ENCODE peak calls at places on chromosomes 4 and X, in nine cellular contexts. R is CD4-positive, alpha-beta T cell; F is BJ; V is activated gamma-delta T cell treated with Interleukin-2 at 50 U/mL for 16 hours; C is stimulated activated CD8-positive, alpha-beta memory T cell treated with anti-CD3 and anti-CD28 coated beads, Interleukin-2, amount 100 ng/mL, for 48 hours; J is activated naive CD8-positive, alpha-beta T cell treated with anti-CD3 and anti-CD28 coated beads, Interleukin-2, amount 50 U/mL, for 24 hours; M is NCI-H226; P is M059J; B is mucosa of descending colon. U is an unnamed sample.

GRCh38 chr4:5399790-5400421 is 308.5 kb downstream of the EVC2 start:
- DNase-seq in B (no peak), V (no peak), C (no peak), M (no peak), R (no peak), P (no peak), F (no peak), J (no peak), U (peak; percentile 61)

GRCh38 chrX:78104447-78105176 is 564 bp downstream of the PGK1 start:
- DNase-seq in J (no peak), M (peak; percentile 32), F (peak; percentile 4), C (no peak), V (no peak), R (peak; percentile 23), B (peak; percentile 78), P (peak; percentile 58), U (peak; percentile 52)

GRCh38 chr4:149306537-149306936 is 509.1 kb downstream of the IQCM start:
- DNase-seq in V (no peak), J (no peak), B (no peak), C (no peak), P (no peak), F (no peak), M (peak; percentile 7), R (no peak), U (no peak)

GRCh38 chr4:26372525-26373172 is 51.8 kb downstream of the RBPJ start:
- DNase-seq in M (no peak), P (peak; percentile 87), V (peak; percentile 29), F (no peak), R (peak; percentile 6), B (no peak), J (peak; percentile 33), C (no peak), U (peak; percentile 76)

GRCh38 chr4:178105223-178105622 is 663.0 kb upstream of the AGA start:
- DNase-seq in V (no peak), C (no peak), R (no peak), F (no peak), B (no peak), J (no peak), P (no peak), M (no peak), U (no peak)

GRCh38 chr4:73872331-73873108 is 3.3 kb downstream of the CXCL1 start:
- DNase-seq in V (no peak), M (no peak), R (no peak), P (no peak), C (no peak), B (no peak), J (no peak), F (no peak), U (no peak)

GRCh38 chrX:118603981-118604380 is 108.4 kb downstream of the DOCK11 start:
- DNase-seq in M (peak; percentile 13), F (no peak), V (peak; percentile 14), B (no peak), P (peak; percentile 70), J (peak; percentile 21), C (no peak), R (peak; percentile 6), U (peak; percentile 75)

GRCh38 chrX:115909017-115909416 is 261.5 kb upstream of the AGTR2 start:
- DNase-seq in C (no peak), V (no peak), P (no peak), F (no peak), J (no peak), R (no peak), B (no peak), M (no peak), U (no peak)

GRCh38 chr4:155707251-155707650 is 40.6 kb downstream of the GUCY1A1 start:
- DNase-seq in B (no peak), R (no peak), V (no peak), P (no peak), J (no peak), C (no peak), M (no peak), F (no peak), U (no peak)

GRCh38 chr4:147535161-147535560 is 54.3 kb downstream of the EDNRA start:
- DNase-seq in R (no peak), P (no peak), B (no peak), M (no peak), C (no peak), F (no peak), V (no peak), J (no peak), U (no peak)

GRCh38 chr4:25020240-25020639 is 10.5 kb downstream of the LGI2 start:
- DNase-seq in P (peak; percentile 17), V (no peak), J (no peak), B (no peak), F (peak; percentile 2), M (peak; percentile 66), C (no peak), R (no peak), U (no peak)

GRCh38 chr4:146943691-146944375 is 1.8 kb downstream of the TTC29 start:
- DNase-seq in B (no peak), V (no peak), J (no peak), P (no peak), F (no peak), C (no peak), R (no peak), M (peak; percentile 47), U (no peak)

GRCh38 chr4:5893013-5893580 is at the start of gene CRMP1:
- DNase-seq in R (no peak), M (no peak), F (no peak), J (no peak), P (no peak), V (no peak), C (no peak), B (no peak), U (peak; percentile 68)

GRCh38 chrX:134237363-134237702 is 351 bp downstream of the CCDC160 start:
- DNase-seq in M (no peak), J (no peak), F (no peak), P (no peak), V (no peak), R (no peak), C (no peak), B (no peak), U (peak; percentile 56)

GRCh38 chr4:182881928-182882327 is 35.3 kb downstream of the DCTD start:
- DNase-seq in B (no peak), F (no peak), J (no peak), M (no peak), R (no peak), C (no peak), V (no peak), P (no peak), U (no peak)

GRCh38 chr4:105550641-105551040 is 1.8 kb upstream of the ARHGEF38 start:
- DNase-seq in P (no peak), C (no peak), V (no peak), R (no peak), M (no peak), F (no peak), J (no peak), B (no peak), U (no peak)

GRCh38 chr4:119046263-119046662 is 89.4 kb upstream of the MYOZ2 start:
- DNase-seq in F (no peak), C (no peak), M (no peak), B (peak; percentile 51), J (no peak), V (no peak), R (no peak), P (no peak), U (no peak)

GRCh38 chrX:80765226-80765625 is 44.5 kb downstream of the BRWD3 start:
- DNase-seq in V (no peak), R (no peak), B (no peak), C (no peak), J (no peak), M (peak; percentile 41), P (peak; percentile 88), F (peak; percentile 62), U (no peak)

GRCh38 chr4:140756292-140757219 is at the start of gene TBC1D9:
- DNase-seq in C (no peak), J (peak; percentile 21), R (no peak), B (peak; percentile 80), V (no peak), M (peak; percentile 54), P (peak; percentile 87), F (peak; percentile 53), U (peak; percentile 97)

GRCh38 chr4:8118035-8118434 is 40.6 kb downstream of the ABLIM2 start:
- DNase-seq in J (no peak), R (no peak), B (peak; percentile 28), P (no peak), V (no peak), F (no peak), C (no peak), M (no peak), U (no peak)

GRCh38 chr4:1411436-1412375 is 5.5 kb upstream of the NKX1-1 start:
- DNase-seq in V (peak; percentile 1), F (no peak), R (no peak), P (no peak), C (no peak), B (no peak), M (no peak), J (peak; percentile 1), U (no peak)

GRCh38 chr4:10063544-10064300 is 42.4 kb upstream of the SLC2A9 start:
- DNase-seq in F (peak; percentile 9), B (no peak), P (peak; percentile 59), J (no peak), M (peak; percentile 65), C (no peak), R (no peak), V (no peak), U (peak; percentile 60)

GRCh38 chrX:136765957-136766356 is 14.8 kb downstream of the ARHGEF6 start:
- DNase-seq in F (no peak), B (no peak), C (no peak), R (no peak), M (no peak), V (no peak), P (peak; percentile 28), J (no peak), U (no peak)

GRCh38 chr4:4860381-4860802 is 927 bp downstream of the MSX1 start:
- DNase-seq in P (peak; percentile 55), C (no peak), M (no peak), V (no peak), J (no peak), B (no peak), R (no peak), F (no peak), U (peak; percentile 41)

GRCh38 chrX:24027086-24027485 is at the start of gene KLHL15:
- DNase-seq in J (no peak), M (no peak), V (no peak), C (no peak), R (no peak), P (no peak), B (no peak), F (no peak), U (no peak)

GRCh38 chrX:35380808-35381700 is 417.1 kb upstream of the MAGEB16 start:
- DNase-seq in J (no peak), M (no peak), V (no peak), C (no peak), R (no peak), B (no peak), P (peak; percentile 9), F (no peak), U (peak; percentile 16)

GRCh38 chr4:189804884-189805283 is 135.8 kb upstream of the FRG1 start:
- DNase-seq in V (no peak), R (no peak), M (no peak), F (no peak), C (no peak), P (no peak), B (no peak), J (no peak), U (peak; percentile 66)

GRCh38 chr4:3813151-3813905 is 47.1 kb downstream of the ADRA2C start:
- DNase-seq in F (no peak), P (no peak), V (no peak), J (no peak), B (peak; percentile 40), R (no peak), C (no peak), M (no peak), U (peak; percentile 20)

GRCh38 chr4:41256131-41256739 is 493 bp upstream of the UCHL1 start:
- DNase-seq in J (no peak), P (peak; percentile 37), B (no peak), M (peak; percentile 39), V (no peak), R (no peak), F (no peak), C (no peak), U (peak; percentile 83)

GRCh38 chr4:67875011-67875410 is 8.8 kb downstream of the TMPRSS11D start:
- DNase-seq in R (no peak), M (no peak), F (no peak), J (no peak), V (no peak), B (no peak), C (no peak), P (no peak), U (no peak)

GRCh38 chr4:60945641-60946040 is 254.5 kb upstream of the ADGRL3 start:
- DNase-seq in R (no peak), V (no peak), M (no peak), J (no peak), P (peak; percentile 2), B (no peak), C (no peak), F (no peak), U (no peak)

U was measured in left kidney.